ENCODE peak calls at places on chromosome 18, in nine cellular contexts. O is mammary epithelial cell, I is hepatocyte, B is HFFc6, G is GM06990, L is body of pancreas, U is AG09309, V is GM23338, C is chondrocyte. R is an unnamed sample.

GRCh38 chr18:55465313-55465712 is 122.7 kb downstream of the TCF4 start:
- DNase-seq in C (no peak), V (peak), B (peak), L (no peak), O (no peak), U (no peak), G (no peak), I (no peak), R (no peak)

GRCh38 chr18:72460210-72460680 is 83.9 kb downstream of the CBLN2 start:
- DNase-seq in L (no peak), V (no peak), U (peak), O (no peak), C (no peak), I (no peak), B (no peak), G (no peak), R (peak)

GRCh38 chr18:23378470-23378764 is 74.7 kb upstream of the RIOK3 start:
- DNase-seq in V (no peak), G (no peak), B (no peak), L (no peak), O (peak), U (no peak), I (no peak), C (no peak), R (no peak)

GRCh38 chr18:8667846-8668245 is 37.5 kb upstream of the MTCL1 start:
- DNase-seq in V (no peak), B (no peak), C (no peak), O (no peak), L (no peak), G (no peak), U (no peak), I (no peak), R (no peak)

GRCh38 chr18:75831960-75832359 is 404.5 kb upstream of the SMIM21 start:
- DNase-seq in I (no peak), C (no peak), G (no peak), V (no peak), L (no peak), O (no peak), B (no peak), U (no peak), R (no peak)

GRCh38 chr18:37689841-37690240 is 124.2 kb upstream of the CELF4 start:
- DNase-seq in U (no peak), C (no peak), I (no peak), G (no peak), V (no peak), B (no peak), O (peak), L (no peak), R (no peak)

GRCh38 chr18:23812566-23813440 is 123.5 kb downstream of the LAMA3 start:
- DNase-seq in V (peak), I (no peak), C (no peak), L (no peak), G (no peak), B (no peak), O (peak), U (no peak), R (no peak)

GRCh38 chr18:13541621-13542519 is 184.5 kb downstream of the FAM210A start:
- DNase-seq in I (peak), V (no peak), O (no peak), U (no peak), C (no peak), G (no peak), B (no peak), L (no peak), R (no peak)

GRCh38 chr18:13235981-13236380 is 17.4 kb downstream of the LDLRAD4 start:
- DNase-seq in V (no peak), U (no peak), G (no peak), C (no peak), O (no peak), L (peak), I (peak), B (no peak), R (no peak)

GRCh38 chr18:35117951-35118411 is 76.8 kb downstream of the MAPRE2 start:
- DNase-seq in U (peak), C (no peak), O (no peak), B (peak), V (no peak), G (no peak), I (no peak), L (no peak), R (no peak)

GRCh38 chr18:13035249-13035914 is 44.2 kb downstream of the CEP192 start:
- DNase-seq in L (no peak), I (no peak), V (no peak), G (no peak), O (no peak), C (no peak), U (no peak), B (peak), R (no peak)

GRCh38 chr18:68701353-68701752 is 13.6 kb downstream of the TMX3 start:
- DNase-seq in L (no peak), O (no peak), I (no peak), B (no peak), V (no peak), U (no peak), G (no peak), C (no peak), R (no peak)

GRCh38 chr18:47929681-47930085 is 776 bp downstream of the SMAD2 start:
- DNase-seq in G (no peak), L (no peak), C (no peak), I (peak), B (no peak), V (no peak), U (no peak), O (peak), R (no peak)

GRCh38 chr18:63410792-63411191 is 11.5 kb downstream of the VPS4B start:
- DNase-seq in C (no peak), B (peak), I (peak), V (no peak), O (peak), U (peak), L (no peak), G (no peak), R (no peak)

GRCh38 chr18:49768051-49768391 is 45.3 kb downstream of the ACAA2 start:
- DNase-seq in O (peak), B (peak), U (peak), C (no peak), G (no peak), I (peak), L (peak), V (peak), R (peak)

GRCh38 chr18:55038162-55038561 is 78.9 kb upstream of the CCDC68 start:
- DNase-seq in C (no peak), O (peak), G (no peak), I (no peak), B (peak), U (peak), V (no peak), L (no peak), R (no peak)

GRCh38 chr18:21686282-21687105 is 18.1 kb downstream of the ABHD3 start:
- DNase-seq in V (no peak), B (no peak), C (no peak), G (peak), O (no peak), U (no peak), L (no peak), I (peak), R (no peak)

GRCh38 chr18:42298744-42299685 is 344.0 kb downstream of the PIK3C3 start:
- DNase-seq in I (peak), V (peak), O (peak), C (no peak), L (peak), B (peak), G (no peak), U (peak), R (peak)

GRCh38 chr18:77101410-77102245 is 31.0 kb downstream of the MBP start:
- DNase-seq in O (peak), B (peak), G (peak), C (no peak), I (peak), L (peak), U (peak), V (peak), R (no peak)

DNA sequence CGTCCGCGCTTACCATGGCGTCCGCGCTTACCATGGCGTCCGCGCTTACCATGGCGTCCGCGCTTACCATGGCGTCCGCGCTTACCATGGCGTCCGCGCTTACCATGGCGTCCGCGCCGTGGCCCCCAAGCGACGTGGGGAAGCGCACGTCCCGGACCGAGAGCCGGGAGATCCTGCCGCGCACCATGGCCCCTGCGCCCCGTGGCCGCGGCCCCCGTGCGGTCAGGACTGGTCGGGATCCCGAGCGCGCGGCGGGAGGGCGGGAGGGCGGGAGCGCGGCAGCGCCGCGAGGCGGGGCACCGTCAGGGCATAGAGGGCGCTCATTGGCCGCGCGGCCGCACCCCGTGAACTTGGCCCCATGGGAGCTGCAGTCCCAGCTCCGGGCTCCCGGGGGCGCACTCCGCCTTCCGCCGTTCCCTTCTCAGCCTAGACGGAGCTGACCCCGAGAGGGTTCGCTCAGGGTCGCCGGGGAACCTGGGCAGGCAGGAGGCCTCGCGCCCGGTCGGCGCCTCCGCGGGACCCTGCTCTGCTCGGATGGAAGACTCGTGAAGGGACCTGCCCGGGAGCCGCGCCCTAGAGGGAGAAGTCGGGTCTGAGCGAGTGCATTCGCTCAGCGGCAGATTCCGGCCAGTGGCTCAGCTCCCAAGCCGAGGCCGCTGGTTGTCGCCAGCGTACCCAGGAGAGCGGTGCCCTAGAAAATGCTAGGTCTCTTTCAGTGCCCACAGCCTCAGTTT is at the start of gene ENOSF1:
- DNase-seq in G (peak), L (peak), I (peak), U (no peak), V (peak), O (peak), C (no peak), B (peak), R (peak)
- TF ChIP-seq CTCF in G (peak), L (peak), I (peak), U (peak), V (peak), O (peak), C (peak), B (peak), R (peak)

GRCh38 chr18:57052173-57052572 is 94.7 kb upstream of the BOD1L2 start:
- DNase-seq in I (no peak), C (no peak), V (peak), B (no peak), L (no peak), O (no peak), U (no peak), G (no peak), R (no peak)

GRCh38 chr18:57051586-57052044 is 95.3 kb upstream of the BOD1L2 start:
- DNase-seq in O (no peak), B (no peak), C (no peak), G (peak), I (peak), V (no peak), L (no peak), U (no peak), R (no peak)

GRCh38 chr18:57051019-57051418 is 95.9 kb upstream of the BOD1L2 start:
- DNase-seq in I (no peak), C (no peak), U (no peak), B (no peak), O (no peak), G (no peak), V (no peak), L (no peak), R (no peak)

GRCh38 chr18:57048859-57049258 is 98.0 kb upstream of the BOD1L2 start:
- DNase-seq in C (no peak), O (no peak), G (no peak), I (no peak), V (no peak), L (no peak), B (no peak), U (no peak), R (no peak)

GRCh38 chr18:57050314-57050949 is 96.5 kb upstream of the BOD1L2 start:
- DNase-seq in I (peak), G (no peak), V (no peak), U (no peak), C (no peak), L (no peak), O (no peak), B (no peak), R (no peak)
- TF ChIP-seq CTCF in I (no peak), G (no peak), V (peak), U (no peak), C (no peak), L (no peak), O (no peak), B (no peak), R (no peak)

GRCh38 chr18:32956591-32957310 is 183.9 kb upstream of the KLHL14 start:
- DNase-seq in C (no peak), L (peak), I (peak), B (no peak), G (no peak), O (peak), V (peak), U (no peak), R (peak)
- TF ChIP-seq CTCF in C (peak), L (no peak), I (peak), B (no peak), G (no peak), O (peak), V (peak), U (no peak), R (peak)

GRCh38 chr18:29434650-29435049 is 1257.7 kb upstream of the CDH2 start:
- DNase-seq in G (no peak), B (no peak), O (no peak), C (no peak), I (no peak), U (no peak), V (peak), L (no peak), R (no peak)

GRCh38 chr18:29436459-29436858 is 1259.5 kb upstream of the CDH2 start:
- DNase-seq in G (no peak), O (no peak), U (no peak), B (no peak), L (no peak), V (peak), C (no peak), I (no peak), R (no peak)

GRCh38 chr18:29439398-29439797 is 1262.5 kb upstream of the CDH2 start:
- DNase-seq in V (peak), B (no peak), I (no peak), G (no peak), O (no peak), L (no peak), C (no peak), U (no peak), R (no peak)
- TF ChIP-seq CTCF in V (peak), B (peak), I (peak), G (no peak), O (no peak), L (no peak), C (peak), U (peak), R (peak)

GRCh38 chr18:44744206-44745180 is 63.8 kb downstream of the SETBP1 start:
- DNase-seq in G (no peak), U (no peak), L (peak), B (no peak), C (no peak), V (peak), I (no peak), O (no peak), R (no peak)
- TF ChIP-seq CTCF in G (no peak), U (no peak), L (no peak), B (no peak), C (no peak), V (peak), I (no peak), O (no peak), R (no peak)

GRCh38 chr18:46829947-46830346 is 73.1 kb upstream of the ST8SIA5 start:
- DNase-seq in L (no peak), V (no peak), U (no peak), G (no peak), O (no peak), C (no peak), I (no peak), B (no peak), R (no peak)
- TF ChIP-seq CTCF in L (no peak), V (peak), U (no peak), G (no peak), O (peak), C (no peak), I (no peak), B (no peak), R (no peak)

DNA sequence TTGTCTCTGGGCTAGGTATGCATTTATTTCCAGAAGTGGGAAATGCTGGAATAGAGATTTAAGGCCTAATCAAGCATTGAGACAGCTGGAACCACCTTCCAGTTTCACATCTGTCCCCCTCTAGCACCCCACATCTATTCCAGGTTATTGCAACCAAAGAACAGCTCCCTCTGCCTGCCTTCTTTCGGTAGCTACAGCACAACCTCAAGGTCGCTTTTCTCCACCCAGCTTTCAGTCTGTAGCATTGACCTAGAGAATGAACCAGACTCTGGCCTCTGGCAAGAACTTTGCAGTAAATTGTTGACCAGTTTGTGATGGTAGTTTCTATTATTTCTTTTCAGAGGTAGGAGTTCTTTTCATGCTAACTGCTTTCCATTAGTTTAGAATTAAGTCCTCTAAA is 484.2 kb downstream of the DLGAP1 start:
- DNase-seq in L (no peak), B (peak), C (no peak), V (peak), I (peak), U (no peak), G (no peak), O (no peak), R (no peak)
- TF ChIP-seq CTCF in L (no peak), B (peak), C (no peak), V (peak), I (peak), U (peak), G (peak), O (peak), R (no peak)

GRCh38 chr18:79639072-79639829 is 40.4 kb upstream of the CTDP1 start:
- DNase-seq in G (no peak), B (no peak), U (no peak), L (no peak), C (no peak), I (no peak), V (no peak), O (no peak), R (no peak)
- TF ChIP-seq CTCF in G (no peak), B (no peak), U (no peak), L (no peak), C (peak), I (peak), V (no peak), O (no peak), R (no peak)

DNA sequence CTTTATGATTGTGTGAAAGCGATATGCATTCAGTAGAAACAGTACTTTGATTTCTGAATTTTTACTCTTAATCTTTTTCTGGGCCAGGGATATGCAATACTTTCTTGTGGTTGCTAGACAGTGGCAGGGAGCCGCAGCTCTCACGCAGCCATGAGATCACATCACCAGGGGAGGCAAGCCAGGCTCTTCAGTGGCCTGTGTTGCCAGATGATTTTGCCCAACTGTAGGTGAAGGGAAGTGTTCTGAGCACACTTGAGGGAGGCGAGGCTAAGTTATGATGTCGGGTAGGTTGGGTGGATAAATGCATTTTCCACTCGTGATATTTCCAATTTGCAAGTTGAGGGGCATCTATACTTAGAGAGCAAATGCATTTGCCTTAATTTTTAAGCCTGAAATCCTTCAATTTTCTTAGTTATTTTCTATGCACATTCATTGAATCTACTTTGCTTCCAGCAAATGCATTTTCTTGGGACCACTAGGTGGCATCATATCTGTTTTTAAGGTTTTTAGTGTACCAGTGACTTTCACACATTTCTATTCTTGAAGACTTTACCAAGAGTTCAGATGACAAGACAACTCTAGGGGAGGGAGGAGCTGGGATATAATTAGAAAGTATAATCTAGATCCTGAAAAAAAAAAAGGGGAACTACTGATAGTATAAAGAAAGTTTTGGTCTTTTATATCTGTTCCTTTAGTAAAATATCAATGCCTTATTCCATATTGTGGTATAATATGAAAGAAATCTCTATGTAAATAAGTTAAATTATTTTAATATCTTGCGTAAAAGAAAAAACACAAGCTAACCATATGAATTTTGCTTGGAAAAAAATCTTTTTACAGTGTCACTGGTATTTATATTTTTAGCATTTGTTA is 643.3 kb downstream of the SOCS6 start:
- DNase-seq in G (no peak), V (peak), O (peak), I (peak), U (peak), L (no peak), B (peak), C (no peak), R (no peak)
- TF ChIP-seq CTCF in G (peak), V (no peak), O (peak), I (peak), U (peak), L (peak), B (peak), C (peak), R (peak)

R was measured in AG09319.